ENCODE peak calls at places on chromosomes 2 and 18, in four cellular contexts. R is cardiac muscle cell, W is fibroblast of lung, J is astrocyte. Q is an unnamed sample.
A peak's percentile ranks its signal among the peaks of the same experiment; 100 is the strongest.

GRCh38 chr2:37230581-37230980 is 815 bp downstream of the CEBPZ start:
- DNase-seq in R (peak; percentile 8), W (peak; percentile 7), J (peak; percentile 12), Q (no peak)

GRCh38 chr2:100936972-100937542 is 65.0 kb upstream of the RPL31 start:
- DNase-seq in R (no peak), W (no peak), J (no peak), Q (no peak)

GRCh38 chr18:54117853-54118773 is 106.4 kb downstream of the MBD2 start:
- DNase-seq in R (peak; percentile 69), W (no peak), J (no peak), Q (no peak)

GRCh38 chr18:75455249-75456183 is 28.0 kb upstream of the SMIM21 start:
- DNase-seq in R (peak; percentile 55), W (peak; percentile 35), J (peak; percentile 31), Q (no peak)

GRCh38 chr2:86487062-86487461 is 45.9 kb downstream of the KDM3A start:
- DNase-seq in R (no peak), W (no peak), J (no peak), Q (no peak)

GRCh38 chr2:85288244-85288725 is 39.5 kb downstream of the TGOLN2 start:
- DNase-seq in R (peak; percentile 50), W (peak; percentile 91), J (peak; percentile 86), Q (no peak)

GRCh38 chr18:50297621-50298442 is 10.3 kb upstream of the CXXC1 start:
- DNase-seq in R (peak; percentile 90), W (peak; percentile 73), J (peak; percentile 65), Q (peak; percentile 48)

GRCh38 chr2:230666885-230667712 is 45.5 kb upstream of the CAB39 start:
- DNase-seq in R (peak; percentile 27), W (peak; percentile 71), J (peak; percentile 56), Q (no peak)

DNA sequence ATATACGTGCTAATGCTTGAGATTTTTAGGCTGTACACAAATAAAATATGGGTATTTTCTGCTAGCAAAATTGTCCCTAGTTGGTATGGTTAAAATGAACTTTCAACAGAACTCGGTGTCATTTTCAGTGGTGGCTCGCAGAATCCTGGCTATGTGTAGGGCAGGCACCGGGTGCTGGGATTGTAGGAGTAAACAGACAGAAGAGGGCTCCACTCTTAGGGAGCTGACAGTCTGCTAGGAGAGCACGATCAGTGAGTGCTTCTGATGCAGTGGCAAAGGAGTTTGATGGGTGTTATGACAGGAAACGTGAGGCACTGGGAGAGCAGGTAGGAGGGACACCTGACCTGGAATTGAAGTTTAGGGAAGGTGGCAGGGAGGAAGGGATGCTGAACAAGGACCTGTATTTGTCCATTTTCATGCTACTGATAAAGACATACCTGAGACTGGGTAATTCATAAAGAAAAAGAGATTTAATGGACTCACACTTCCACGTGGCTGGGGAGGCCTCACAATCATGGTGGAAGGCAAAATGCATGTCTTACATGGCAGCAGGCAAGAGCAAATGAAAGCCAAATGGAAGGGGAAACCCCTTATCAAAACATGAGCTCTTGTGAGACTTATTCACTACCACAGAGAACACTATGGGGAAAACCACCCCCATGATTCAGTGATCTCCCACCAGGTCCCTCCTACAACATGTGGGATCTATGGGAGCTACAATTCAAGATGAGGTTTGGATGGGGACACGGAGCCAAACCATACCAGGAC is 105.4 kb upstream of the LCLAT1 start:
- DNase-seq in R (no peak), W (no peak), J (no peak), Q (no peak)
- TF ChIP-seq CTCF in R (no peak), W (no peak), J (no peak), Q (no peak)

GRCh38 chr2:97745474-97746172 is 32.2 kb downstream of the ZAP70 start:
- DNase-seq in R (no peak), W (no peak), J (no peak), Q (no peak)
- H3K27ac ChIP-seq in R (no peak overlapping the region), W (no peak overlapping the region), J (no peak overlapping the region), Q (no peak overlapping the region)

DNA sequence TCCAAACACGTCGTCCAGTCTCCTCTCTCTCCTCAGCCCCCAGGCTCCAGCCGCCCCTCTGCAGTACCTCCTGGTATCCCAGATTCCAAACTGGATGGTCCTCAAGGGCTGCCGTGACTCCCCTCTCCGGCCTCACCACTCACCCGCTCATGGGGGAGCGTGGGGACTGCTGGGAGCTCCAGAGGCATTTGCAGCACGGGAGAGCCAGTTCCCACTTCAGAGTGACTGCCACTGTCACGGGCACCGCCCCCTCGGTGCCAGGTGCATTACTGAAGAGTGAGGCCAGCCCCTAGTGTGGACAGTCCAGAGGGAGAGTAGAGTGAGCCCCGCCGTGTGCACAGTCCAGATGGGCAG is 340.0 kb upstream of the SALL3 start:
- DNase-seq in R (no peak), W (no peak), J (no peak), Q (no peak)
- H3K9me3 ChIP-seq in R (no peaks in the 10 kb centered on the region), W (peaks cover 9% of the 10 kb centered on the region), J (peaks cover 19% of the 10 kb centered on the region), Q (peaks cover 7% of the 10 kb centered on the region)

GRCh38 chr2:15769235-15769634 is 171.1 kb upstream of the MYCN start:
- DNase-seq in R (no peak), W (no peak), J (no peak), Q (no peak)

GRCh38 chr2:15766911-15767597 is 173.3 kb upstream of the MYCN start:
- DNase-seq in R (no peak), W (no peak), J (no peak), Q (no peak)

GRCh38 chr2:15767679-15768078 is 172.7 kb upstream of the MYCN start:
- DNase-seq in R (no peak), W (no peak), J (no peak), Q (no peak)

GRCh38 chr2:15769676-15770075 is 170.7 kb upstream of the MYCN start:
- DNase-seq in R (no peak), W (no peak), J (no peak), Q (no peak)

GRCh38 chr2:15768142-15769088 is 171.9 kb upstream of the MYCN start:
- DNase-seq in R (no peak), W (no peak), J (no peak), Q (no peak)
- TF ChIP-seq CTCF in R (no peak), W (no peak), J (no peak), Q (no peak)

GRCh38 chr2:28347596-28347995 is 45.1 kb upstream of the FOSL2 start:
- DNase-seq in R (no peak), W (no peak), J (no peak), Q (no peak)

GRCh38 chr2:28347193-28347592 is 45.5 kb upstream of the FOSL2 start:
- DNase-seq in R (no peak), W (no peak), J (no peak), Q (no peak)

GRCh38 chr2:28349546-28350165 is 43.0 kb upstream of the FOSL2 start:
- DNase-seq in R (no peak), W (no peak), J (no peak), Q (no peak)

GRCh38 chr2:28348921-28349320 is 43.7 kb upstream of the FOSL2 start:
- DNase-seq in R (no peak), W (no peak), J (no peak), Q (no peak)

GRCh38 chr2:28348149-28348567 is 44.5 kb upstream of the FOSL2 start:
- DNase-seq in R (no peak), W (no peak), J (no peak), Q (no peak)
- H3K27ac ChIP-seq in R (no peak overlapping the region), W (no peak overlapping the region), J (no peak overlapping the region), Q (no peak overlapping the region)

GRCh38 chr2:94758546-94758945 is 112.7 kb upstream of the TEKT4 start:
- DNase-seq in R (no peak), W (no peak), J (no peak), Q (no peak)

GRCh38 chr2:94759211-94759610 is 112.0 kb upstream of the TEKT4 start:
- DNase-seq in R (no peak), W (no peak), J (no peak), Q (no peak)

DNA sequence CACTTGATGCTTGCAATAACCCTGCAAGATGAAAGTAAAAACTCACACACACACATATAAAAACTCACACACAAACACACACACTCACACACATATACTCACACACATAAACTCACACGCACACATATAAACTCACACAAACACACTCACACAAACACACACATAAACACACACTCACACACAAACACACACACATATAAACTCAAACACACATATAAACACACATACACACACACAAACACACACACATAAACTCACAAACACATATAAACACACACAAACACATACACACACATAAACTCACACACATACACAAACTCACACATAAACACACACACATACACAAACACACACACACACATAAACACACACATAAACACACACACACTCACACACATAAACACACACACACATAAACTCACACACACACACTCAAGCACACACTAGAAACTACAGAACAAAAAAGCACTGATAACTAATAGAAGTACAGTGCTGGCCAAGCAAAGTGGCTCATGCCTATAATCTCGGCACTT is 117.7 kb upstream of the TEKT4 start:
- DNase-seq in R (no peak), W (no peak), J (no peak), Q (no peak)
- H3K9me3 ChIP-seq in R (peaks cover 5% of the 10 kb centered on the region), W (no peaks in the 10 kb centered on the region), J (no peaks in the 10 kb centered on the region), Q (no peaks in the 10 kb centered on the region)

Q was measured in breast epithelium.